ENCODE peak calls at places on chromosomes 2 and 18, in five cellular contexts. B is WTC11, X is heart right ventricle, R is upper lobe of right lung, H is AG04449. N is an unnamed sample.

GRCh38 chr2:108949316-108950299 is 39.4 kb downstream of the EDAR start:
- DNase-seq in B (no peak), X (no peak), R (no peak), H (no peak), N (no peak)

GRCh38 chr2:229780856-229781773 is 66.8 kb upstream of the DNER start:
- DNase-seq in B (no peak), X (no peak), R (no peak), H (no peak), N (no peak)

GRCh38 chr2:168992591-168993349 is 38.4 kb downstream of the ABCB11 start:
- DNase-seq in B (no peak), X (no peak), R (no peak), H (no peak), N (no peak)

GRCh38 chr2:239864247-239865058 is 160.7 kb downstream of the NDUFA10 start:
- DNase-seq in B (no peak), X (no peak), R (peak; percentile 58), H (no peak), N (no peak)

GRCh38 chr2:176449852-176450251 is 180.6 kb downstream of the MTX2 start:
- DNase-seq in B (peak; percentile 68), X (no peak), R (no peak), H (peak; percentile 45), N (no peak)

GRCh38 chr2:3470166-3470651 is 49.1 kb downstream of the ADI1 start:
- DNase-seq in B (no peak), X (peak; percentile 88), R (peak; percentile 85), H (peak; percentile 62), N (peak; percentile 68)

GRCh38 chr2:28713582-28714292 is 37.9 kb upstream of the PPP1CB start:
- DNase-seq in B (no peak), X (no peak), R (no peak), H (no peak), N (no peak)

GRCh38 chr2:136715146-136715545 is 50.2 kb upstream of the THSD7B start:
- DNase-seq in B (no peak), X (no peak), R (no peak), H (no peak), N (no peak)

GRCh38 chr2:207887570-207887969 is 117.9 kb upstream of the FZD5 start:
- DNase-seq in B (no peak), X (no peak), R (no peak), H (no peak), N (no peak)

GRCh38 chr18:59232309-59233016 is 12.5 kb downstream of the GRP start:
- DNase-seq in B (no peak), X (no peak), R (no peak), H (no peak), N (no peak)

DNA sequence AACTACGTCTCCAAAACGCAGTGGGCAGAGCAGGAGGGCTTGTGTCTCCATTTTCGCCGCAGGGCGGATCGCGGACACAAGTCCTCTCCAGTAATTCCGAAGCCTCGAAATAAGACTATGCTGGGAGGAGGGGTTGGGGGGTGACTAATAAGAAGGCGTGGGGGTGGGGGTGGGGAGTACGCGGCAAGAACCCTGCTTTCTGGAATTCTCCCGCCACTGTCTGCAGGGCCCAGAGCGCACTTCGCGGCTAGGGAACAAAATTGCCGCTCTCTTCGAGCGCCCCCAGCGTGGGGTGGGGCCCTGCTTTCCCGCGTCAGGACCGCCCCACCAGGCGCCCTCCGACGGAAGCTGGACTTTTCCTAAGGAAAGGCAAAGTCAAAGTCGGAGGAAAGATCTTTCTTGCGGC is 12.0 kb downstream of the NR4A2 start:
- DNase-seq in B (peak; percentile 55), X (peak; percentile 50), R (no peak), H (no peak), N (no peak)
- TF ChIP-seq CTCF in B (no peak), X (no peak), R (no peak), H (no peak), N (no peak)

GRCh38 chr2:65153515-65153914 is 23.6 kb upstream of the RAB1A start:
- DNase-seq in B (no peak), X (no peak), R (no peak), H (no peak), N (no peak)
- TF ChIP-seq CTCF in B (no peak), X (no peak), R (no peak), H (no peak), N (no peak)

GRCh38 chr2:120028795-120029194 is 15.9 kb downstream of the EPB41L5 start:
- DNase-seq in B (no peak), X (no peak), R (no peak), H (no peak), N (no peak)

GRCh38 chr2:120032297-120032696 is 19.4 kb downstream of the EPB41L5 start:
- DNase-seq in B (no peak), X (no peak), R (no peak), H (no peak), N (no peak)

GRCh38 chr2:120029672-120030640 is 17.1 kb downstream of the EPB41L5 start:
- DNase-seq in B (no peak), X (no peak), R (no peak), H (no peak), N (no peak)

GRCh38 chr2:120026890-120027289 is 14.0 kb downstream of the EPB41L5 start:
- DNase-seq in B (no peak), X (no peak), R (no peak), H (no peak), N (no peak)
- TF ChIP-seq CTCF in B (no peak), X (no peak), R (no peak), H (no peak), N (peak; percentile 39)

GRCh38 chr2:88549616-88550292 is 77.5 kb downstream of the EIF2AK3 start:
- DNase-seq in B (peak; percentile 69), X (no peak), R (no peak), H (no peak), N (no peak)
- TF ChIP-seq CTCF in B (no peak), X (no peak), R (no peak), H (no peak), N (no peak)

GRCh38 chr2:149490296-149490695 is 97.3 kb downstream of the MMADHC start:
- DNase-seq in B (no peak), X (no peak), R (no peak), H (no peak), N (no peak)
- TF ChIP-seq CTCF in B (no peak), X (no peak), R (no peak), H (peak; percentile 38), N (peak; percentile 46)

DNA sequence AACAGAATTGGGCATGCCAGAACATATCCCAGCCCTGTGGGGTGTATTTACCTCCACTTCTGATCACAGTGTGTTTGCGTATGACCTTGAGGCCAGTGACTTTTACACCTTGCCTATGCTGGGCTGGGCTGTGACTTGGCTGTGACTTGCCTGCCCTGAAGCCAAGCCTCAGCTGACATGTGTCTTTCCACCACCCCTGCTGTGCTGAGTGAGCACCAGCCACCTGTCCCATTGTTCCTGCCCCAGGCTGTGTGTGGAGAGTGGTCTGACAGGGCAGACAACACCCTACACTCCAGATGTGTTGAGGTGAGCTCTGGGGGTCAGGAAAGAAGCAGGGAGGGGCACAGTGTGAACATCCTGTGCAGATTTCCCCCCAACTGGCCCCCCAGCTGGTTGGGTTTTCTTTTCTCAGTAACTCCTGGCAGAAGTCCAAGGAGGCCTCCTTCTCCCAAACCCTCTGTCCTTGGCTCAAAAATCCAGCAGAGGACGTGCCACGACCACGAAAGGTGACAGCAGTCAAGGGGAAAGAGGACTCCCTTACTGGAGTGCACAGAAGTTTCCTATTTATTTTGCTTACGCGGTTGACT is 5.1 kb upstream of the STEAP3 start:
- DNase-seq in B (no peak), X (peak; percentile 51), R (no peak), H (no peak), N (no peak)
- TF ChIP-seq CTCF in B (no peak), X (peak; percentile 65), R (peak; percentile 28), H (peak; percentile 73), N (peak; percentile 71)

DNA sequence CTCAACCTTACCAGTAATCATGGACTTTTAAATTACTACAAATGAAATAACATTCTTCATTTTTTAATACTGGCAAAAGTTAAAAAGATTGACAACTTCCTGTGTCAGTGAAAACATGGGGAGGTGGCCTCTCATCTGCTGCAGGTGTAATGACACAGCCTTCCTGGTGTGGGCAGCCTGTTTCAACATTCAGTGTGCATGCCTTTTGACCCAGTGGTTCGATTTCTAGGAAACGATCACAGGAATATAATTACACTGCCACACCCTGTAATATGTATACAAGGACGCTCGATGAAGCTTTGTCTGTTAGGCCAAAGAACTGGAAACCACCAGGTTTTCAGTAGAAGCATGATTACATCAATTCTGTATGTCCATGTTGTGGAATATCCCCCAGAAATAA is 68.7 kb downstream of the MTHFD2 start:
- DNase-seq in B (peak; percentile 41), X (no peak), R (no peak), H (no peak), N (no peak)
- TF ChIP-seq CTCF in B (no peak), X (peak; percentile 47), R (peak; percentile 49), H (no peak), N (no peak)

DNA sequence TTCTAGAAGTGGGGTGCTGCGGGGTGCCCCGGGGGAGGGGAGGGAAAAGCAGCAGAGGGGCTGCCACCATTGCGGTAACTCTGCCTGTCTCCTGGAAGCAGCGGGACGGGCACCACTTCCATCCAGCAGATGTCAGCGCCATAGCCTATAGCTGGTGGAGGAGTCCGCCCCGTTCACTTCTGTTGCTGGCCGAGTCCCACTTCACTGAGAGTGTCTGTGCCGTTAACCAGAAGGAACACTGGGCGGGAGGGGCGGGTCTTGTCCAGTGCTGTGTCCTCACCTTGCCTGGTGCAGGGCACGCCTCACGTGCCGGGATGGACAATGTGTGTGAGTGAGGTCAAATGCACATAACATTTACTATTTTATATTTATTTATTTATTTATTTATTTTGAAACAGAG is 19.3 kb upstream of the ODC1 start:
- DNase-seq in B (no peak), X (no peak), R (peak; percentile 38), H (no peak), N (no peak)
- TF ChIP-seq CTCF in B (no peak), X (no peak), R (no peak), H (no peak), N (no peak)

N was measured in BJ.